ENCODE peak calls at places on chromosome 15, in six cellular contexts. H, S, M, C, T and Y are unnamed samples.

GRCh38 chr15:43209059-43209824 is 11.6 kb downstream of the EPB42 start:
- DNase-seq in H (no peak), S (no peak), M (no peak), C (peak), T (peak), Y (no peak)

GRCh38 chr15:29034151-29034550 is 148.4 kb downstream of the APBA2 start:
- DNase-seq in H (no peak), S (no peak), M (no peak), C (no peak), T (no peak), Y (no peak)

GRCh38 chr15:82135645-82136044 is 89.8 kb upstream of the MEX3B start:
- DNase-seq in H (no peak), S (no peak), M (no peak), C (no peak), T (no peak), Y (no peak)

GRCh38 chr15:46732060-46732459 is 985.2 kb upstream of the SEMA6D start:
- DNase-seq in H (no peak), S (no peak), M (no peak), C (no peak), T (no peak), Y (no peak)

GRCh38 chr15:98330692-98331435 is 317.5 kb upstream of the IGF1R start:
- DNase-seq in H (no peak), S (no peak), M (no peak), C (no peak), T (no peak), Y (no peak)

GRCh38 chr15:64597469-64597806 is 137.1 kb downstream of the ZNF609 start:
- DNase-seq in H (no peak), S (no peak), M (no peak), C (no peak), T (no peak), Y (no peak)

GRCh38 chr15:31372635-31373091 is 46.0 kb downstream of the KLF13 start:
- DNase-seq in H (no peak), S (peak), M (no peak), C (no peak), T (no peak), Y (no peak)

GRCh38 chr15:45486317-45486716 is 36.2 kb downstream of the SLC30A4 start:
- DNase-seq in H (no peak), S (no peak), M (no peak), C (no peak), T (no peak), Y (no peak)

GRCh38 chr15:63363292-63363691 is 18.4 kb downstream of the CA12 start:
- DNase-seq in H (no peak), S (no peak), M (no peak), C (peak), T (no peak), Y (no peak)

GRCh38 chr15:31136612-31137328 is 35.2 kb upstream of the TRPM1 start:
- DNase-seq in H (no peak), S (no peak), M (no peak), C (no peak), T (no peak), Y (no peak)

GRCh38 chr15:60729850-60730458 is 251.0 kb upstream of the ICE2 start:
- DNase-seq in H (no peak), S (no peak), M (no peak), C (no peak), T (no peak), Y (no peak)

GRCh38 chr15:26260517-26261133 is 397.5 kb upstream of the ATP10A start:
- DNase-seq in H (peak), S (peak), M (no peak), C (peak), T (peak), Y (no peak)

GRCh38 chr15:85108136-85108535 is 126.5 kb downstream of the PDE8A start:
- DNase-seq in H (no peak), S (no peak), M (no peak), C (no peak), T (no peak), Y (no peak)
- TF ChIP-seq POLR2AphosphoS5 in H (no peak), S (no peak), M (peak), C (no peak), T (no peak), Y (peak)

GRCh38 chr15:74962671-74963070 is 6.1 kb upstream of the RPP25 start:
- DNase-seq in H (no peak), S (no peak), M (no peak), C (no peak), T (no peak), Y (no peak)
- TF ChIP-seq TAF1 in H (no peak), S (no peak), M (no peak), C (no peak), T (no peak), Y (no peak)

GRCh38 chr15:48811325-48811938 is 563 bp upstream of the CEP152 start:
- DNase-seq in H (no peak), S (no peak), M (no peak), C (peak), T (peak), Y (no peak)

GRCh38 chr15:48806151-48806550 is 4.7 kb downstream of the CEP152 start:
- DNase-seq in H (no peak), S (no peak), M (no peak), C (no peak), T (no peak), Y (no peak)

GRCh38 chr15:48810414-48811324 is at the start of gene CEP152:
- DNase-seq in H (peak), S (peak), M (peak), C (peak), T (peak), Y (peak)
- TF ChIP-seq POLR2A in H (peak), S (peak), M (peak), C (peak), T (peak), Y (peak)

GRCh38 chr15:76974456-76975083 is 20.4 kb upstream of the PSTPIP1 start:
- DNase-seq in H (no peak), S (no peak), M (no peak), C (no peak), T (no peak), Y (no peak)

GRCh38 chr15:76976572-76977270 is 18.2 kb upstream of the PSTPIP1 start:
- DNase-seq in H (no peak), S (no peak), M (no peak), C (no peak), T (no peak), Y (no peak)

GRCh38 chr15:76972420-76973361 is 22.2 kb upstream of the PSTPIP1 start:
- DNase-seq in H (no peak), S (no peak), M (no peak), C (no peak), T (no peak), Y (no peak)

GRCh38 chr15:76973906-76974305 is 21.0 kb upstream of the PSTPIP1 start:
- DNase-seq in H (no peak), S (no peak), M (no peak), C (no peak), T (no peak), Y (no peak)

DNA sequence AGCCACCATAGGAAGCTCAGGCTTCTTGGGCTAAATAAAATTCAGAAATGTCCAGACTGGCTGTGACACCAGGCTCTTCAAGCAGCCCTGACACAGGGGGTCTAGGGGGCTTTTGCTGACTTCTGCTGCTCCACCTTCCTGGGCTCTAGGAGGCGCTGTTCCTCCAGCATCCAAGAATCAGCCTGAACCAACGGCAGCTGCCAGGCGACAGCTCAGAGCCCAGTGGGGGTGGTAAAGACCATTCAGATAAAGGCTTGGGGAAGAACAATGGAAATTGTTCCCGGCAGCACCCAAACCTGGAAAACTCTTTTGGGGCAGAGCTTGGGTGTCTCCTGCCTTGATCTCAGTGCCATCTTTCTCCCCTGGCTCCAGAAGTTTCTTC is 21.6 kb upstream of the PSTPIP1 start:
- DNase-seq in H (no peak), S (peak), M (no peak), C (peak), T (peak), Y (no peak)
- TF ChIP-seq POLR2AphosphoS5 in H (no peak), S (no peak), M (no peak), C (no peak), T (no peak), Y (no peak)

DNA sequence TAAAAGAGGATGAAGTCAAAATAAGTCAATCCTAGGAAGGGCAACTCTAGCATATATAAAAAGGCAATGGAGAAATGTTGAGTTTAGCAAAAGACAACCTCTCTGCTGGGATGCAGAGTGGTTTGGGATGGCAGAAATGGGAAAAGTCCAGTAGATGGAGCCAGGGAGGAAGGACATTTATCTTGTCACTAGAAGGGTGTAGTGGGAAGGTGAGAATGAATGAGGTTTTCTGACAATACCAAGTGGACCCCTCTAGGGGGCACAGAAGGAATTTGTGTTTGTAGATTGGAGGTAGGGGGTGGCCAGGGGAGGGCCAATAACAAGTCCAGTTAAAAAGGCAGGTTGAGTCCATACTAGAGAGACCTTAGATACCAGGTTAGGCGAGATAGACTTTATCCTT is 80.0 kb downstream of the THSD4 start:
- DNase-seq in H (no peak), S (no peak), M (no peak), C (peak), T (no peak), Y (no peak)
- TF ChIP-seq TAF1 in H (no peak), S (no peak), M (no peak), C (no peak), T (no peak), Y (no peak)

DNA sequence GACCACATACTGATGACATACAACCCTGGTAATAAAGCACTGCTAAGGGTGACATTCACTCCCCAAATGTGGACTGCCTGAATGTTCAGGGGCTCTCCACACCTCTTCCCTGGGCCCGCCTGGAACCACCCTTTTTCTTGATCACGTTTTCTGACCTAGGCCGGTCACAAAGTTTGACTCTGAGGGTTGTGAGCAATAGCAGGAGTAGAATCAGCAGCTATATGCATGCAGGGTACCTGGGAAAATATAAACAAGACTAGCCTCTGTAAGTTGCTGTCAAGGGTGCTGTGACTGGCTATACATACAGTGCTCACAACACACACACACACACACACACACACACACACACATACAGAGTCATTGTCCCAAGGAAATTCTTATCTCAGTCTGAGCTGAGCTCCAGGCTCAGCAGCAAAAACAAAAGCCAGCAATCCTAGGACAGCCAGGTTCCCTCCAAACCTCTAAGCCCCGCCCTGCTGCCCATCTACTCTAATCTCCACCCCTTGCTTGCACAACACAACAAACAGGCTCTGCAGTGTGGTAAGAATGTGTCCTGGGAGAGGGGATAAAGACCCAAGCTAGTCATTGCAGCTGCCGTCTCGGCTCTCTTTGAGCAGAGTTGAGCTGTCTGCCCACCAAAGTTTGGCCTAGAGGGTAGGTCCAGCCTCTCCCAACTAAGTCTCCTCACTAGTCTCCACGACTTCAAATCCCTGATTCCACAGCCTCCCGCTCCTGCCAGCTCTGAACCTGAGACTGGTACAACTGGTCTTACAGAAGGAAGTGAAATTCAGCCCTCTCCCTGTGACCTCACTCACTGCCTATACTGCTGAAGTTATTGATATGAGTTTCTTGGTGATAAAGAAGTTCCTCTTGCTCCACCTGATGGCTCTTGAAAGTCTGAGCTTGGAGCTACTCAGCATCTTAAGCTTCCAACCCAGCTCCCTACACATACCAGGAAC is 2.2 kb downstream of the BMF start:
- DNase-seq in H (no peak), S (no peak), M (peak), C (peak), T (peak), Y (no peak)
- TF ChIP-seq POLR2A in H (no peak), S (peak), M (no peak), C (no peak), T (peak), Y (no peak)

GRCh38 chr15:49831206-49831965 is 210.5 kb downstream of the DTWD1 start:
- DNase-seq in H (no peak), S (no peak), M (no peak), C (no peak), T (no peak), Y (no peak)
- TF ChIP-seq POLR2AphosphoS5 in H (no peak), S (no peak), M (no peak), C (no peak), T (no peak), Y (no peak)

DNA sequence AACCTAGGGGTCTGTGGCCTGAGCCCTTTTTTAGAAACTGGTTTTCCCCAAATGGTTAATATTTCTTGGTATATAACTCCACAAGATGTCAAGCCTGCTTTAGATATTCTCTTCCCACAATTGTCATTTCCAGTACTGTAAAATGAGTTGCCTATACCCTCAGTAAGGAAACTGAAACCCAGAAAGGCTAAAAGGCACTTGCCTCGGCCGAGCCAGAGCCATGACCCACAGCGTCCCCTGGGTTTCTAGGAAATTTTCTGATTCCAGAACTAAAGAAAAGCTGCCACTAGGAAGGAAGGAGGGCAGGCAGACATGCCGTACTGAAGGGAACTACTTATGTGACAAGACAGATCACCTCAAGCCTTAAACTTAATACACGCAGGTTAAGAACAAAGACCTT is 59.1 kb downstream of the ATP8B4 start:
- DNase-seq in H (no peak), S (no peak), M (no peak), C (no peak), T (no peak), Y (no peak)
- TF ChIP-seq TAF1 in H (no peak), S (no peak), M (no peak), C (no peak), T (no peak), Y (no peak)

DNA sequence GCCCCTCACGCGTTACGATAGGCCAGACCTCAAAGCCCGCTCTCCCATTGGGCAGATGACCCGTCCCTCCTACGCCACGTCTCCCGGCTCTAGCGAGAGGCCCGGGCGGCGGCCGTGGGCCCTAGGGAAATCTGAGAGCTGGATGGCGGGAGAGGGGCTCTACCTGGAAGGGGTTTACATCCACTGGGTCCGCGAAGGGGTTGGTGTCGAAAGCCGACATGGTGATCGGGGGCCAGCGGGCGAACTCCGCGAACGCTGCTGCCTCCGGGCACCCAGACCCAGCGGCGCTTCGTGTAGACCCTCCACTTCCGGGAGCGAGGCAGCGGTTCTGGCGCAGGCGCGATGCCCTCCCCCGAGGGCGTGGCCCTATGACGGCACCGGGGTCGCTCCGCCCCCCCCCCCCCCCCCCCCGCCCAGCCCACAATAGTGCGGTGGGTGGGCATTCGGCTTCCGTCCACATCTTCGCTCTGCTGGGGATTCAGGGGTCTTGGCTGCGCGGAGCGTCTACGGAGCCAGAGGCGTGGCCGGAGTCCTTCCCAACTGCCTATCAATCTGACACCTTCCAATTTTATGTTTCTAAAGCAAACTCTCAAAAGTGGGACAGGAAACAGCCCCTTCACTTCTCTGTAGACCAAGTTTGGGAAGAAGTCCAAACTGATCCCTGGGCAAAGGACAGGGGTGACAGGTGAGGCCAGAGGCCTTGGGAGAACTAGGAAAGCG is at the start of gene SCAMP2:
- DNase-seq in H (peak), S (peak), M (peak), C (peak), T (peak), Y (peak)
- TF ChIP-seq POLR2A in H (peak), S (peak), M (peak), C (peak), T (peak), Y (peak)

DNA sequence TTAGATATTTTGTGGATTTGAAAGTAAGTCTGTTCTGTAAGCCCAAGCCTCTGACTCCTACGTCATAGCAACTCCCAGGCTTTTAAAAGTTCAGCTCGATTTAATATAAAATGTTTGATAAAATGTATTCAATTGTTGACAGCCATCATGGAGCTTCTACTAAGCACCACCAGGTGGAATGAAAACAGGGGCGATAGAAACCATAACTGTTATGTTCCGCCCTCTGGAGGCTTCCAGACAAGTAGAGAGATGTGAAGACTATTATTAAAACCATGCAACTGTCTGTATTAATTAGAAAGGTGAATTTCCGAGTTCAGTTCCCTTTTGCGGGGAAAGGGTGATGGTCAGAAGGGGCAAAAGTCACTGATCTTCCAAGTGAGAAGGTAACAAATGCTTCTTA is 292.2 kb downstream of the NR2F2 start:
- DNase-seq in H (no peak), S (no peak), M (no peak), C (no peak), T (no peak), Y (no peak)
- TF ChIP-seq POLR2AphosphoS5 in H (no peak), S (no peak), M (no peak), C (no peak), T (no peak), Y (no peak)